ENCODE peak calls at places on chromosomes 6 and 20, in six cellular contexts. One of them, this sample, is unnamed.

GRCh38 chr6:144090384-144090783 is 5.0 kb downstream of the SF3B5 start:
- DNase-seq in mucosa of gallbladder: no peak
- DNase-seq in anterior cingulate cortex: no peak
- DNase-seq in activated CD8-positive, alpha-beta memory T cell treated with anti-CD3 and anti-CD28 coated beads for 1 hour: no peak
- DNase-seq in EL: no peak
- DNase-seq in substantia nigra: no peak
- DNase-seq in this sample: no peak

GRCh38 chr6:14732845-14733757 is 512.8 kb upstream of the JARID2 start:
- DNase-seq in mucosa of gallbladder: no peak
- DNase-seq in anterior cingulate cortex: no peak
- DNase-seq in activated CD8-positive, alpha-beta memory T cell treated with anti-CD3 and anti-CD28 coated beads for 1 hour: no peak
- DNase-seq in EL: peak; percentile 65
- DNase-seq in substantia nigra: no peak
- DNase-seq in this sample: no peak

GRCh38 chr6:79375635-79376425 is 141.3 kb upstream of the HMGN3 start:
- DNase-seq in mucosa of gallbladder: no peak
- DNase-seq in anterior cingulate cortex: no peak
- DNase-seq in activated CD8-positive, alpha-beta memory T cell treated with anti-CD3 and anti-CD28 coated beads for 1 hour: no peak
- DNase-seq in EL: no peak
- DNase-seq in substantia nigra: no peak
- DNase-seq in this sample: no peak

GRCh38 chr20:20712004-20712473 is 405 bp downstream of the RALGAPA2 start:
- DNase-seq in mucosa of gallbladder: peak; percentile 22
- DNase-seq in anterior cingulate cortex: no peak
- DNase-seq in activated CD8-positive, alpha-beta memory T cell treated with anti-CD3 and anti-CD28 coated beads for 1 hour: no peak
- DNase-seq in EL: peak; percentile 3
- DNase-seq in substantia nigra: no peak
- DNase-seq in this sample: no peak

GRCh38 chr6:43623880-43624785 is 4.9 kb downstream of the GTPBP2 start:
- DNase-seq in mucosa of gallbladder: no peak
- DNase-seq in anterior cingulate cortex: no peak
- DNase-seq in activated CD8-positive, alpha-beta memory T cell treated with anti-CD3 and anti-CD28 coated beads for 1 hour: no peak
- DNase-seq in EL: no peak
- DNase-seq in substantia nigra: no peak
- DNase-seq in this sample: no peak

GRCh38 chr6:117391874-117392583 is 33.7 kb downstream of the ROS1 start:
- DNase-seq in mucosa of gallbladder: no peak
- DNase-seq in anterior cingulate cortex: no peak
- DNase-seq in activated CD8-positive, alpha-beta memory T cell treated with anti-CD3 and anti-CD28 coated beads for 1 hour: no peak
- DNase-seq in EL: no peak
- DNase-seq in substantia nigra: no peak
- DNase-seq in this sample: no peak

GRCh38 chr6:21023210-21023609 is 489.0 kb downstream of the CDKAL1 start:
- DNase-seq in mucosa of gallbladder: no peak
- DNase-seq in anterior cingulate cortex: no peak
- DNase-seq in activated CD8-positive, alpha-beta memory T cell treated with anti-CD3 and anti-CD28 coated beads for 1 hour: no peak
- DNase-seq in EL: no peak
- DNase-seq in substantia nigra: no peak
- DNase-seq in this sample: no peak

GRCh38 chr6:41936073-41936837 is 5.4 kb downstream of the CCND3 start:
- DNase-seq in mucosa of gallbladder: peak; percentile 79
- DNase-seq in anterior cingulate cortex: peak; percentile 70
- DNase-seq in activated CD8-positive, alpha-beta memory T cell treated with anti-CD3 and anti-CD28 coated beads for 1 hour: peak; percentile 37
- DNase-seq in EL: peak; percentile 94
- DNase-seq in substantia nigra: peak; percentile 87
- DNase-seq in this sample: peak; percentile 74

GRCh38 chr6:44788387-44788981 is 401.0 kb downstream of the CDC5L start:
- DNase-seq in mucosa of gallbladder: no peak
- DNase-seq in anterior cingulate cortex: no peak
- DNase-seq in activated CD8-positive, alpha-beta memory T cell treated with anti-CD3 and anti-CD28 coated beads for 1 hour: no peak
- DNase-seq in EL: no peak
- DNase-seq in substantia nigra: no peak
- DNase-seq in this sample: no peak

GRCh38 chr20:34834459-34834893 is 9.0 kb upstream of the NCOA6 start:
- DNase-seq in mucosa of gallbladder: no peak
- DNase-seq in anterior cingulate cortex: no peak
- DNase-seq in activated CD8-positive, alpha-beta memory T cell treated with anti-CD3 and anti-CD28 coated beads for 1 hour: no peak
- DNase-seq in EL: peak; percentile 42
- DNase-seq in substantia nigra: no peak
- DNase-seq in this sample: no peak

GRCh38 chr6:110181131-110182027 is 1.2 kb downstream of the CDC40 start:
- DNase-seq in mucosa of gallbladder: no peak
- DNase-seq in anterior cingulate cortex: no peak
- DNase-seq in activated CD8-positive, alpha-beta memory T cell treated with anti-CD3 and anti-CD28 coated beads for 1 hour: no peak
- DNase-seq in EL: peak; percentile 18
- DNase-seq in substantia nigra: no peak
- DNase-seq in this sample: no peak

GRCh38 chr6:63943826-63944225 is 308.2 kb downstream of the PHF3 start:
- DNase-seq in mucosa of gallbladder: no peak
- DNase-seq in anterior cingulate cortex: no peak
- DNase-seq in activated CD8-positive, alpha-beta memory T cell treated with anti-CD3 and anti-CD28 coated beads for 1 hour: no peak
- DNase-seq in EL: no peak
- DNase-seq in substantia nigra: no peak
- DNase-seq in this sample: no peak

GRCh38 chr20:5400164-5400762 is 83.5 kb upstream of the PROKR2 start:
- DNase-seq in mucosa of gallbladder: no peak
- DNase-seq in anterior cingulate cortex: no peak
- DNase-seq in activated CD8-positive, alpha-beta memory T cell treated with anti-CD3 and anti-CD28 coated beads for 1 hour: no peak
- DNase-seq in EL: no peak
- DNase-seq in substantia nigra: no peak
- DNase-seq in this sample: no peak

GRCh38 chr6:53581161-53581560 is 36.3 kb upstream of the GCLC start:
- DNase-seq in mucosa of gallbladder: no peak
- DNase-seq in anterior cingulate cortex: no peak
- DNase-seq in activated CD8-positive, alpha-beta memory T cell treated with anti-CD3 and anti-CD28 coated beads for 1 hour: no peak
- DNase-seq in EL: peak; percentile 52
- DNase-seq in substantia nigra: no peak
- DNase-seq in this sample: peak; percentile 33

GRCh38 chr6:75296811-75297779 is 12.5 kb upstream of the TMEM30A start:
- DNase-seq in mucosa of gallbladder: no peak
- DNase-seq in anterior cingulate cortex: no peak
- DNase-seq in activated CD8-positive, alpha-beta memory T cell treated with anti-CD3 and anti-CD28 coated beads for 1 hour: no peak
- DNase-seq in EL: peak; percentile 66
- DNase-seq in substantia nigra: no peak
- DNase-seq in this sample: no peak

GRCh38 chr20:57882451-57883161 is 172.8 kb upstream of the PMEPA1 start:
- DNase-seq in mucosa of gallbladder: no peak
- DNase-seq in anterior cingulate cortex: no peak
- DNase-seq in activated CD8-positive, alpha-beta memory T cell treated with anti-CD3 and anti-CD28 coated beads for 1 hour: no peak
- DNase-seq in EL: peak; percentile 26
- DNase-seq in substantia nigra: no peak
- DNase-seq in this sample: no peak

GRCh38 chr6:134398453-134398852 is 80.5 kb upstream of the SGK1 start:
- DNase-seq in mucosa of gallbladder: no peak
- DNase-seq in anterior cingulate cortex: no peak
- DNase-seq in activated CD8-positive, alpha-beta memory T cell treated with anti-CD3 and anti-CD28 coated beads for 1 hour: no peak
- DNase-seq in EL: peak; percentile 17
- DNase-seq in substantia nigra: peak; percentile 10
- DNase-seq in this sample: no peak

GRCh38 chr20:17710379-17711305 is 10.9 kb downstream of the BANF2 start:
- DNase-seq in mucosa of gallbladder: peak; percentile 31
- DNase-seq in anterior cingulate cortex: no peak
- DNase-seq in activated CD8-positive, alpha-beta memory T cell treated with anti-CD3 and anti-CD28 coated beads for 1 hour: no peak
- DNase-seq in EL: no peak
- DNase-seq in substantia nigra: no peak
- DNase-seq in this sample: no peak

GRCh38 chr6:7446644-7447325 is 57.2 kb downstream of the RIOK1 start:
- DNase-seq in mucosa of gallbladder: no peak
- DNase-seq in anterior cingulate cortex: no peak
- DNase-seq in activated CD8-positive, alpha-beta memory T cell treated with anti-CD3 and anti-CD28 coated beads for 1 hour: no peak
- DNase-seq in EL: no peak
- DNase-seq in substantia nigra: no peak
- DNase-seq in this sample: no peak

GRCh38 chr6:67102743-67103142 is 1395.7 kb upstream of the EYS start:
- DNase-seq in mucosa of gallbladder: no peak
- DNase-seq in anterior cingulate cortex: no peak
- DNase-seq in activated CD8-positive, alpha-beta memory T cell treated with anti-CD3 and anti-CD28 coated beads for 1 hour: no peak
- DNase-seq in EL: no peak
- DNase-seq in substantia nigra: no peak
- DNase-seq in this sample: no peak

GRCh38 chr20:57948177-57948955 is 238.6 kb upstream of the PMEPA1 start:
- DNase-seq in mucosa of gallbladder: no peak
- DNase-seq in anterior cingulate cortex: no peak
- DNase-seq in activated CD8-positive, alpha-beta memory T cell treated with anti-CD3 and anti-CD28 coated beads for 1 hour: no peak
- DNase-seq in EL: no peak
- DNase-seq in substantia nigra: no peak
- DNase-seq in this sample: no peak

GRCh38 chr6:145139451-145139850 is 595.9 kb downstream of the EPM2A start:
- DNase-seq in mucosa of gallbladder: peak; percentile 13
- DNase-seq in anterior cingulate cortex: no peak
- DNase-seq in activated CD8-positive, alpha-beta memory T cell treated with anti-CD3 and anti-CD28 coated beads for 1 hour: no peak
- DNase-seq in EL: no peak
- DNase-seq in substantia nigra: no peak
- DNase-seq in this sample: no peak

GRCh38 chr20:63173552-63174191 is 42.3 kb downstream of the YTHDF1 start:
- DNase-seq in mucosa of gallbladder: no peak
- DNase-seq in anterior cingulate cortex: no peak
- DNase-seq in activated CD8-positive, alpha-beta memory T cell treated with anti-CD3 and anti-CD28 coated beads for 1 hour: no peak
- DNase-seq in EL: no peak
- DNase-seq in substantia nigra: no peak
- DNase-seq in this sample: no peak

GRCh38 chr6:122788663-122789062 is 395 bp upstream of the SMPDL3A start:
- DNase-seq in mucosa of gallbladder: no peak
- DNase-seq in anterior cingulate cortex: no peak
- DNase-seq in activated CD8-positive, alpha-beta memory T cell treated with anti-CD3 and anti-CD28 coated beads for 1 hour: no peak
- DNase-seq in EL: no peak
- DNase-seq in substantia nigra: no peak
- DNase-seq in this sample: no peak